ENCODE peak calls at places on chromosomes 16 and 17, in six cellular contexts. Z is activated CD4-positive, CD25-positive, alpha-beta regulatory T cell; L is body of pancreas; P is EL; A is amniotic stem cell; M is caudate nucleus. S is an unnamed sample.

GRCh38 chr17:64024215-64024654 is 3.8 kb upstream of the ICAM2 start:
- DNase-seq in Z (no peak), L (peak; percentile 48), P (no peak), A (no peak), M (no peak), S (no peak)

GRCh38 chr16:57066625-57067024 is 25.8 kb upstream of the CPNE2 start:
- DNase-seq in Z (no peak), L (no peak), P (no peak), A (no peak), M (no peak), S (no peak)

GRCh38 chr17:9845306-9845705 is 19.6 kb downstream of the GLP2R start:
- DNase-seq in Z (no peak), L (no peak), P (no peak), A (no peak), M (no peak), S (no peak)

GRCh38 chr17:9905902-9906301 is 831 bp upstream of the RCVRN start:
- DNase-seq in Z (no peak), L (peak; percentile 17), P (peak; percentile 22), A (no peak), M (no peak), S (no peak)

GRCh38 chr17:80780381-80781187 is 211.1 kb upstream of the CHMP6 start:
- DNase-seq in Z (no peak), L (no peak), P (peak; percentile 31), A (no peak), M (no peak), S (no peak)

GRCh38 chr17:39016193-39017153 is 49.3 kb upstream of the FBXO47 start:
- DNase-seq in Z (no peak), L (no peak), P (no peak), A (no peak), M (no peak), S (no peak)

GRCh38 chr16:51510416-51510815 is 359.3 kb upstream of the SALL1 start:
- DNase-seq in Z (no peak), L (no peak), P (no peak), A (no peak), M (no peak), S (no peak)

GRCh38 chr17:58387834-58388233 is 29.5 kb downstream of the RNF43 start:
- DNase-seq in Z (no peak), L (no peak), P (no peak), A (no peak), M (no peak), S (no peak)

GRCh38 chr17:18980682-18981384 is 23.7 kb downstream of the FAM83G start:
- DNase-seq in Z (no peak), L (no peak), P (peak; percentile 40), A (no peak), M (no peak), S (no peak)

GRCh38 chr17:59812139-59812538 is 80.6 kb downstream of the TUBD1 start:
- DNase-seq in Z (no peak), L (no peak), P (no peak), A (no peak), M (no peak), S (no peak)

GRCh38 chr17:39787038-39787437 is 49.3 kb downstream of the GRB7 start:
- DNase-seq in Z (no peak), L (no peak), P (no peak), A (no peak), M (no peak), S (no peak)

GRCh38 chr16:60811657-60812056 is 1224.6 kb downstream of the CDH8 start:
- DNase-seq in Z (no peak), L (no peak), P (no peak), A (no peak), M (no peak), S (no peak)

GRCh38 chr17:78995022-78995760 is 14.4 kb downstream of the CANT1 start:
- DNase-seq in Z (no peak), L (no peak), P (no peak), A (no peak), M (no peak), S (no peak)

GRCh38 chr16:84532299-84532724 is 27.9 kb upstream of the MEAK7 start:
- DNase-seq in Z (no peak), L (peak; percentile 31), P (peak; percentile 99), A (peak; percentile 88), M (no peak), S (no peak)

GRCh38 chr16:85490971-85491771 is 122.0 kb upstream of the GSE1 start:
- DNase-seq in Z (no peak), L (peak; percentile 74), P (no peak), A (no peak), M (no peak), S (no peak)

GRCh38 chr16:56896244-56896643 is 31.2 kb downstream of the SLC12A3 start:
- DNase-seq in Z (no peak), L (peak; percentile 61), P (no peak), A (no peak), M (no peak), S (no peak)

GRCh38 chr16:89636663-89637062 is 20.8 kb downstream of the CHMP1A start:
- DNase-seq in Z (no peak), L (no peak), P (no peak), A (no peak), M (no peak), S (no peak)

GRCh38 chr17:44255915-44256314 is 12.0 kb downstream of the SLC4A1 start:
- DNase-seq in Z (no peak), L (no peak), P (no peak), A (no peak), M (no peak), S (no peak)

S was measured in mesothelial cell of epicardium.